ENCODE peak calls at places on chromosomes 4 and X, in six cellular contexts. One of them, this sample, is unnamed.

GRCh38 chr4:101345596-101346311 is 1.6 kb downstream of the PPP3CA start:
- DNase-seq in suprapubic skin: peak; percentile 88
- DNase-seq in tibial nerve: peak; percentile 21
- DNase-seq in Peyer's patch: peak; percentile 66
- DNase-seq in lower leg skin: peak; percentile 23
- DNase-seq in GM12892: peak; percentile 43
- DNase-seq in this sample: peak; percentile 31

GRCh38 chr4:1604181-1604705 is 79.9 kb downstream of the FAM53A start:
- DNase-seq in suprapubic skin: peak; percentile 62
- DNase-seq in GM12892: no peak
- DNase-seq in Peyer's patch: no peak
- DNase-seq in tibial nerve: no peak
- DNase-seq in lower leg skin: no peak
- DNase-seq in this sample: peak; percentile 79

GRCh38 chr4:15868816-15869413 is 69.6 kb downstream of the FGFBP1 start:
- DNase-seq in suprapubic skin: no peak
- DNase-seq in Peyer's patch: no peak
- DNase-seq in tibial nerve: no peak
- DNase-seq in lower leg skin: no peak
- DNase-seq in GM12892: no peak
- DNase-seq in this sample: no peak

GRCh38 chrX:40213092-40213491 is 115.3 kb upstream of the BCOR start:
- DNase-seq in Peyer's patch: no peak
- DNase-seq in suprapubic skin: no peak
- DNase-seq in GM12892: no peak
- DNase-seq in tibial nerve: no peak
- DNase-seq in lower leg skin: no peak
- DNase-seq in this sample: no peak

GRCh38 chrX:2188316-2188715 is 312.5 kb downstream of the DHRSX start:
- DNase-seq in tibial nerve: no peak
- DNase-seq in GM12892: no peak
- DNase-seq in lower leg skin: no peak
- DNase-seq in Peyer's patch: no peak
- DNase-seq in suprapubic skin: no peak
- DNase-seq in this sample: no peak

GRCh38 chr4:142519342-142519741 is 326.8 kb downstream of the INPP4B start:
- DNase-seq in GM12892: no peak
- DNase-seq in tibial nerve: no peak
- DNase-seq in lower leg skin: no peak
- DNase-seq in Peyer's patch: no peak
- DNase-seq in suprapubic skin: no peak
- DNase-seq in this sample: no peak

GRCh38 chr4:112266823-112267222 is 18.9 kb downstream of the TIFA start:
- DNase-seq in lower leg skin: no peak
- DNase-seq in GM12892: no peak
- DNase-seq in tibial nerve: no peak
- DNase-seq in suprapubic skin: no peak
- DNase-seq in Peyer's patch: no peak
- DNase-seq in this sample: no peak

GRCh38 chr4:51831133-51831532 is 11.8 kb upstream of the DCUN1D4 start:
- DNase-seq in tibial nerve: peak; percentile 45
- DNase-seq in lower leg skin: peak; percentile 27
- DNase-seq in Peyer's patch: peak; percentile 75
- DNase-seq in GM12892: no peak
- DNase-seq in suprapubic skin: no peak
- DNase-seq in this sample: no peak

GRCh38 chr4:105061720-105062119 is 85.0 kb upstream of the TET2 start:
- DNase-seq in GM12892: no peak
- DNase-seq in tibial nerve: no peak
- DNase-seq in lower leg skin: no peak
- DNase-seq in suprapubic skin: no peak
- DNase-seq in Peyer's patch: no peak
- DNase-seq in this sample: no peak

GRCh38 chr4:137307806-137308205 is 224.5 kb downstream of the PCDH18 start:
- DNase-seq in lower leg skin: peak; percentile 29
- DNase-seq in GM12892: no peak
- DNase-seq in tibial nerve: peak; percentile 17
- DNase-seq in Peyer's patch: no peak
- DNase-seq in suprapubic skin: no peak
- DNase-seq in this sample: no peak

GRCh38 chrX:118644378-118644777 is 83.0 kb upstream of the IL13RA1 start:
- DNase-seq in GM12892: no peak
- DNase-seq in tibial nerve: no peak
- DNase-seq in suprapubic skin: no peak
- DNase-seq in Peyer's patch: no peak
- DNase-seq in lower leg skin: no peak
- DNase-seq in this sample: peak; percentile 2

GRCh38 chrX:16950423-16950822 is 4.0 kb downstream of the REPS2 start:
- DNase-seq in lower leg skin: no peak
- DNase-seq in tibial nerve: no peak
- DNase-seq in suprapubic skin: no peak
- DNase-seq in Peyer's patch: no peak
- DNase-seq in GM12892: no peak
- DNase-seq in this sample: no peak

GRCh38 chrX:16958356-16958755 is 11.9 kb downstream of the REPS2 start:
- DNase-seq in tibial nerve: no peak
- DNase-seq in lower leg skin: no peak
- DNase-seq in GM12892: no peak
- DNase-seq in Peyer's patch: no peak
- DNase-seq in suprapubic skin: no peak
- DNase-seq in this sample: no peak

GRCh38 chrX:16957751-16958150 is 11.3 kb downstream of the REPS2 start:
- DNase-seq in lower leg skin: no peak
- DNase-seq in tibial nerve: no peak
- DNase-seq in GM12892: no peak
- DNase-seq in Peyer's patch: no peak
- DNase-seq in suprapubic skin: no peak
- DNase-seq in this sample: no peak

DNA sequence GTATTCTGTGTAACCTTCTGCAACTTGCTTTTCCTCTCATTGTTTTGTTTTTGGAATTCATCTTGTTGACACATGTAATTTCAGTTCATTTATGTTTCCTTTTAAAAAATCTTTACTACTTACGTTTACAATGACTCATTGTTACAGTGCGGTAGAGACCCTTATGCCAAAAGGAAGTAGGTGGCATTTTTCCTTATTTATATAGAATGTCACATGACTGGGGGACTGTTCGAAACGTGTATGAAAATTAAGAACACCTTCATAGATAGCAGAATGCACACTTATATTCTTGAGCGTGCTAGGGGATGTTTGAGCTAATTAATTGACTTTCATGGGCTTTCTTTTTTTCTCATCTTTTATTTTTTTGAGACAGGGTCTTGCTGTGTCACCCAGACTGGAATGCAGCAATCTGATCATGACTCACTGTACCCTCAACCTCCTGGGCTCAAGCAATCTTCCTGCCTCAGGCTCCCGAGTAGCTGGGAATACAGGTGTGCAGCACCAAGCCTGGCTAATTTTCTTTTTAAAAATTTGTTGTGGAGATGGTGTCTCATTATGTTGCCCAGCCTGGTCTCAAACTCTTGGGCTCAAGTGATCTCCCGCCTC is 7.3 kb downstream of the REPS2 start:
- DNase-seq in suprapubic skin: no peak
- DNase-seq in lower leg skin: no peak
- DNase-seq in tibial nerve: no peak
- DNase-seq in GM12892: no peak
- DNase-seq in Peyer's patch: no peak
- DNase-seq in this sample: no peak
- TF ChIP-seq POLR2A in suprapubic skin: no peak
- TF ChIP-seq POLR2A in lower leg skin: no peak
- TF ChIP-seq POLR2A in tibial nerve: no peak
- TF ChIP-seq POLR2A in GM12892: no peak
- TF ChIP-seq POLR2A in Peyer's patch: no peak
- TF ChIP-seq POLR2A in this sample: no peak

DNA sequence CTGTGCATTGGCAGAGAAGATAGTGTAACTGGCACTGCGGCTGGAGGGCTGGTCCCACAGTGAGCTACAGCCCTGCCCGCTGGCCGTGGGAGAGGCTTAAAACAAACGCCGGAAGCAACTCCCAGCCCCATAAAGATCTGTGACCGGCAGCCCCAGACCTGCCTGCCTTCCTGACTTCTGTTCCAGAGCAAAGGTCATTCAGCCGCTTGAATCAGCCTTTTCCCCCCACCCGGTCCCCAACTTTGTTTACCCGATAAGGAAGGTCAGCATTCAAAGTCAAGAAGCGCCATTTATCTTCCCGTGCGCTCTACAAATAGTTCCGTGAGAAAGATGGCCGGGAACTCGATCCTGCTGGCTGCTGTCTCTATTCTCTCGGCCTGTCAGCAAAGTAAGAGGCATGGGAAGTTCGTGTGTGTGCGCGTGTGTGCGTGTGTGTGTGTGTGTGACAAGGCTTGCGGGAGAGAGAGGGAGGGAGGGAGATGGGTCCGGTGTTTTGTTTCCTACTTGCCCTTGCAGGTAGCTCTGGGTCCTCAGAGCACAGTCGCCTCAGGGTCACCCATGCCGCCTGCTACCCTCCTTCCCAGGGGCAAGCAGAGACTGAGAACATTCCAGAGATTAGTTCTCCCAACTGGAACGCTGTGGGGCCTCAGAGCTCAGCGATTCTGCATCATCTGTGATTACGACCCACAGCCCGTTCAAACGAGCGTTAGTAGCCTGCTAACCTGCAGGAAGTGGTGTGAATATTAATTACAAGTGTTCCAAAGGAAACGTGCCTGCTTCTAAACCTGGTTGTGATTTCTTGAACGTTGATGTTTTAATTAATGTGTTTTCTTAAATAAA is at the start of gene MGST2:
- DNase-seq in GM12892: peak; percentile 40
- DNase-seq in lower leg skin: peak; percentile 69
- DNase-seq in suprapubic skin: peak; percentile 84
- DNase-seq in Peyer's patch: peak; percentile 91
- DNase-seq in tibial nerve: peak; percentile 37
- DNase-seq in this sample: peak; percentile 20
- TF ChIP-seq POLR2A in GM12892: no peak
- TF ChIP-seq POLR2A in lower leg skin: no peak
- TF ChIP-seq POLR2A in suprapubic skin: no peak
- TF ChIP-seq POLR2A in Peyer's patch: peak; percentile 57
- TF ChIP-seq POLR2A in tibial nerve: no peak
- TF ChIP-seq POLR2A in this sample: no peak

DNA sequence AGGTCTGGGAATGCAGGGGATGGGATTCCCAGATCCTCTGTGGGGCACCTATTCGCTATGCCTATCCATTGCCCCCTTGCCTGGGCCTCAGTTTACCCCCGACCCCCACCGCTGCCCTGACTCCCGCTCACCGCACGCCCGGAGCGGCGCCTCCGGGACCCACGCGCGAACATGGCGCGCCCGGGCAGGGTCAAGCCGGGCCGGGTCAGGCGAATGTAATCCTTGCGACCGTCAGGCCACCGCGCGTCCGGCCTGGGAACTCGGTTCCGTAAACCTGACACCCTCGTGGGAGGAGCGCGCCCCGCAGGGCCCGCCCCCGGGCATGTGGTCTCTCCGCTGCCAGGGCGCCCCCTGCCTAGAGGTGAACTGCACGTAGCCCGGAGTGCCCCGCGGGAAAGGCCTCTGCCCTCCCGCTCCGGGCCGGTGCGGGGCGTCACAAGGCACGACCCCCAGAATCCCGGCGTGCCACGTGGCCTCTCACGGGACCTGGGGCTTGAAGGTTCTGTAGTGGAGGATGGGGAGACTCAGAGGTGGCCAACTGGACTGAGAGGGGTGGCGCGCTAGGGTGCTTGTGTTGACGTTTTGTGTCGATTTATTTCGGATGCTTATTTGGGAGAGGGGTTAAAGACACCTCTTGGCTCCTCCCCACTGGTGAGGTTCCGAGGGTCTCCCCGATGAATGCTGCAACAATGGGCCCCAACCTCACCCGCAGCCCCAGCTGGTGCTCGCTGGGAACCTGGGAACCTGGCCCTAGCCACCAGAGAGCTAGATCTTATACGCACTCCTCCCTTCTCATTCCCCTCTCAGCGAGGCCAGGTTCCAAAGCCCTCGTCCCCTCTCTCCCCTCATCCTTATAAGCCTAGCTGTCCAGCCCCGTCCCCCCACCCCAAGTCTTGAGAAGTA is at the start of gene PRICKLE3:
- DNase-seq in tibial nerve: peak; percentile 72
- DNase-seq in GM12892: peak; percentile 73
- DNase-seq in Peyer's patch: peak; percentile 86
- DNase-seq in lower leg skin: peak; percentile 69
- DNase-seq in suprapubic skin: peak; percentile 89
- DNase-seq in this sample: no peak
- TF ChIP-seq POLR2A in tibial nerve: peak; percentile 22
- TF ChIP-seq POLR2A in GM12892: peak; percentile 66
- TF ChIP-seq POLR2A in Peyer's patch: peak; percentile 61
- TF ChIP-seq POLR2A in lower leg skin: no peak
- TF ChIP-seq POLR2A in suprapubic skin: no peak
- TF ChIP-seq POLR2A in this sample: peak; percentile 25

GRCh38 chr4:128468485-128468989 is 180.9 kb upstream of the PGRMC2 start:
- DNase-seq in Peyer's patch: no peak
- DNase-seq in lower leg skin: peak; percentile 91
- DNase-seq in GM12892: no peak
- DNase-seq in tibial nerve: peak; percentile 28
- DNase-seq in suprapubic skin: peak; percentile 87
- DNase-seq in this sample: peak; percentile 16
- TF ChIP-seq POLR2A in Peyer's patch: no peak
- TF ChIP-seq POLR2A in lower leg skin: no peak
- TF ChIP-seq POLR2A in GM12892: no peak
- TF ChIP-seq POLR2A in tibial nerve: no peak
- TF ChIP-seq POLR2A in suprapubic skin: no peak
- TF ChIP-seq POLR2A in this sample: no peak

GRCh38 chr4:67545199-67545995 is at the start of gene CENPC:
- DNase-seq in GM12892: peak; percentile 65
- DNase-seq in tibial nerve: peak; percentile 93
- DNase-seq in lower leg skin: peak; percentile 96
- DNase-seq in suprapubic skin: peak; percentile 98
- DNase-seq in Peyer's patch: peak; percentile 96
- DNase-seq in this sample: peak; percentile 61
- TF ChIP-seq POLR2A in GM12892: peak; percentile 97
- TF ChIP-seq POLR2A in tibial nerve: peak; percentile 59
- TF ChIP-seq POLR2A in lower leg skin: no peak
- TF ChIP-seq POLR2A in suprapubic skin: peak; percentile 85
- TF ChIP-seq POLR2A in Peyer's patch: peak; percentile 79
- TF ChIP-seq POLR2A in this sample: peak; percentile 93

DNA sequence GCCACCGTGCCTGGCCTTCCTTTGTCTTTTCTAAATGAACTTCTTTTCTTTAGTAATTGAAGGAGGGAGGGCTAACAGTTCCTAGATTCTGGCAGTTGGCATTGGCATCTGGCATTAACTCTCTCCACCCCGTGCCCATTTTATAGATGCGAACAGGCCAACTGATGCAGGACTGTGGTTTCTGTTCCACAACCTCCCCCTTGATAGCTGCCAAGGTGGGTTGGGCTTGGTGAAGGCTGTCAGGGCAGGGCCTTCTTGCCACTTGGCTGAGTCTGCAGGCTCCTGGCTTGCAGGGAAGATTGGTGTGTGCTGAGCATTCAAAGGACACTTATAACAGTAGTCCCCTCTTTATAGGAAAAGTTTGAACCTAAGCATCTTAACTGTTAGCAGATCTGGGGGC is 4.3 kb downstream of the SOWAHD start:
- DNase-seq in tibial nerve: no peak
- DNase-seq in lower leg skin: no peak
- DNase-seq in suprapubic skin: no peak
- DNase-seq in GM12892: no peak
- DNase-seq in Peyer's patch: no peak
- DNase-seq in this sample: no peak
- TF ChIP-seq POLR2A in tibial nerve: no peak
- TF ChIP-seq POLR2A in lower leg skin: no peak
- TF ChIP-seq POLR2A in suprapubic skin: no peak
- TF ChIP-seq POLR2A in GM12892: no peak
- TF ChIP-seq POLR2A in Peyer's patch: no peak
- TF ChIP-seq POLR2A in this sample: no peak

This sample was measured in H54.